ENCODE peak calls at places on chromosomes 16 and 17, in nine cellular contexts. A is occipital lobe; M is central memory CD4-positive, alpha-beta T cell; F is activated naive CD8-positive, alpha-beta T cell treated with anti-CD3 and anti-CD28 coated beads, Interleukin-2, amount 10 ng/mL, durations not matched to agents 7 days and 5 days; S is NCI-H774; X is Right ventricle myocardium superior; I is omental fat pad; B is iPS-NIHi11; H is cardiac muscle cell. W is an unnamed sample.

GRCh38 chr17:82103588-82104451 is 5.8 kb upstream of the FASN start:
- DNase-seq in A (no peak), M (no peak), F (no peak), S (no peak), X (peak), I (no peak), B (no peak), H (peak), W (no peak)

GRCh38 chr17:73855933-73856332 is 211.7 kb upstream of the SDK2 start:
- DNase-seq in A (no peak), M (no peak), F (no peak), S (no peak), X (no peak), I (no peak), B (no peak), H (no peak), W (no peak)

GRCh38 chr17:8288336-8289102 is at the start of gene RANGRF:
- DNase-seq in A (peak), M (peak), F (peak), S (peak), X (peak), I (peak), B (peak), H (peak), W (no peak)

GRCh38 chr16:86578499-86579267 is at the start of gene FOXL1:
- DNase-seq in A (no peak), M (no peak), F (no peak), S (no peak), X (peak), I (no peak), B (peak), H (no peak), W (no peak)

GRCh38 chr16:88591577-88592021 is 21.4 kb downstream of the ZC3H18 start:
- DNase-seq in A (peak), M (no peak), F (no peak), S (no peak), X (peak), I (no peak), B (no peak), H (no peak), W (no peak)

GRCh38 chr17:48729335-48730239 is 1.0 kb upstream of the HOXB13 start:
- DNase-seq in A (no peak), M (no peak), F (no peak), S (no peak), X (no peak), I (no peak), B (no peak), H (no peak), W (peak)

GRCh38 chr16:67987460-67988160 is 7.3 kb upstream of the DPEP3 start:
- DNase-seq in A (no peak), M (no peak), F (no peak), S (no peak), X (no peak), I (no peak), B (no peak), H (no peak), W (no peak)

GRCh38 chr16:80299416-80299815 is 241.4 kb upstream of the DYNLRB2 start:
- DNase-seq in A (no peak), M (no peak), F (no peak), S (no peak), X (no peak), I (no peak), B (no peak), H (no peak), W (no peak)

GRCh38 chr16:14088155-14088753 is 17.1 kb downstream of the MRTFB start:
- DNase-seq in A (no peak), M (no peak), F (no peak), S (peak), X (peak), I (no peak), B (no peak), H (no peak), W (no peak)

GRCh38 chr17:62910277-62910676 is 55.8 kb upstream of the TANC2 start:
- DNase-seq in A (no peak), M (no peak), F (no peak), S (no peak), X (no peak), I (no peak), B (no peak), H (no peak), W (no peak)

GRCh38 chr16:9092282-9092962 is 978 bp downstream of the HAPSTR1 start:
- DNase-seq in A (no peak), M (peak), F (peak), S (no peak), X (peak), I (no peak), B (peak), H (peak), W (no peak)

GRCh38 chr17:4693416-4693815 is 10.5 kb downstream of the PELP1 start:
- DNase-seq in A (no peak), M (no peak), F (no peak), S (no peak), X (no peak), I (no peak), B (no peak), H (no peak), W (no peak)

GRCh38 chr17:79629548-79630049 is 18.7 kb upstream of the RBFOX3 start:
- DNase-seq in A (no peak), M (no peak), F (no peak), S (no peak), X (no peak), I (no peak), B (peak), H (no peak), W (no peak)

GRCh38 chr16:2968738-2969544 is at the start of gene PAQR4:
- DNase-seq in A (peak), M (peak), F (peak), S (peak), X (peak), I (peak), B (peak), H (peak), W (no peak)

W was measured in SK-N-MC.